ENCODE peak calls at places on chromosome X, in six cellular contexts. H is breast epithelium, X is transverse colon, T is Panc1, E is K562, G is GM12878. P is an unnamed sample.

GRCh38 chrX:84187501-84188319 is at the start of gene RPS6KA6:
- DNase-seq in G (no peak), E (no peak), H (peak; percentile 48), T (no peak), X (peak; percentile 22), P (peak; percentile 29)

GRCh38 chrX:43224496-43224895 is 431.6 kb upstream of the MAOA start:
- DNase-seq in T (no peak), G (no peak), H (no peak), E (no peak), X (no peak), P (no peak)

GRCh38 chrX:151982217-151982616 is 7.7 kb upstream of the GABRE start:
- DNase-seq in E (peak; percentile 57), G (no peak), T (no peak), X (no peak), H (no peak), P (peak; percentile 76)

GRCh38 chrX:123884809-123885408 is 25.1 kb downstream of the XIAP start:
- DNase-seq in G (no peak), T (peak; percentile 10), X (no peak), E (peak; percentile 55), H (no peak), P (peak; percentile 52)

GRCh38 chrX:108704839-108705238 is 31.5 kb downstream of the IRS4 start:
- DNase-seq in X (no peak), H (no peak), T (no peak), E (no peak), G (no peak), P (no peak)

GRCh38 chrX:13179100-13179499 is 134.7 kb upstream of the FAM9C start:
- DNase-seq in X (no peak), E (no peak), T (no peak), G (no peak), H (no peak), P (no peak)

GRCh38 chrX:71302461-71303213 is 1.1 kb downstream of the ITGB1BP2 start:
- DNase-seq in X (no peak), E (no peak), G (no peak), T (no peak), H (no peak), P (peak; percentile 37)

GRCh38 chrX:118779581-118779980 is 44.0 kb upstream of the ZCCHC12 start:
- DNase-seq in H (no peak), X (no peak), G (no peak), E (no peak), T (no peak), P (no peak)

GRCh38 chrX:47518105-47518504 is 35.1 kb upstream of the ZNF41 start:
- DNase-seq in G (no peak), T (no peak), X (no peak), H (no peak), E (no peak), P (no peak)

GRCh38 chrX:40055495-40055894 is 42.3 kb downstream of the BCOR start:
- DNase-seq in H (no peak), X (no peak), T (no peak), E (no peak), G (no peak), P (no peak)

GRCh38 chrX:154799554-154800348 is 5.5 kb downstream of the MPP1 start:
- DNase-seq in X (peak; percentile 33), E (peak; percentile 32), G (no peak), T (no peak), H (no peak), P (peak; percentile 91)

GRCh38 chrX:41382699-41383645 is 49.0 kb downstream of the DDX3X start:
- DNase-seq in G (no peak), H (no peak), T (no peak), E (peak; percentile 41), X (peak; percentile 25), P (no peak)

GRCh38 chrX:70244881-70245280 is 10.4 kb downstream of the AWAT1 start:
- DNase-seq in G (no peak), X (no peak), E (no peak), H (no peak), T (no peak), P (no peak)

GRCh38 chrX:3548743-3549441 is 164.6 kb downstream of the PRKX start:
- DNase-seq in H (no peak), E (no peak), X (no peak), T (no peak), G (no peak), P (peak; percentile 4)

GRCh38 chrX:108420481-108420880 is 17.7 kb downstream of the COL4A6 start:
- DNase-seq in E (no peak), T (no peak), G (no peak), H (no peak), X (no peak), P (no peak)

GRCh38 chrX:153459976-153460375 is 10.4 kb downstream of the HAUS7 start:
- DNase-seq in E (no peak), T (no peak), G (no peak), X (no peak), H (no peak), P (peak; percentile 71)

GRCh38 chrX:151776113-151776790 is 41.7 kb downstream of the CNGA2 start:
- DNase-seq in T (no peak), H (no peak), E (no peak), X (no peak), G (no peak), P (no peak)

GRCh38 chrX:115499112-115499805 is 61.7 kb upstream of the PLS3 start:
- DNase-seq in X (no peak), H (no peak), G (no peak), T (no peak), E (no peak), P (no peak)

GRCh38 chrX:119698835-119699234 is 5.9 kb upstream of the SEPTIN6 start:
- DNase-seq in G (no peak), X (no peak), T (peak; percentile 47), E (peak; percentile 66), H (no peak), P (peak; percentile 47)

GRCh38 chrX:112645774-112646173 is 34.0 kb downstream of the LHFPL1 start:
- DNase-seq in E (no peak), G (no peak), X (no peak), H (no peak), T (no peak), P (no peak)

GRCh38 chrX:41022579-41022978 is 62.7 kb upstream of the USP9X start:
- DNase-seq in X (no peak), T (no peak), H (no peak), G (no peak), E (no peak), P (no peak)

GRCh38 chrX:121581885-121582284 is 534.5 kb downstream of the GLUD2 start:
- DNase-seq in G (no peak), E (peak; percentile 2), X (no peak), T (no peak), H (no peak), P (no peak)

GRCh38 chrX:42714981-42715688 is 62.8 kb downstream of the PPP1R2C start:
- DNase-seq in G (no peak), H (peak; percentile 52), T (no peak), X (peak; percentile 73), E (peak; percentile 1), P (peak; percentile 49)

DNA sequence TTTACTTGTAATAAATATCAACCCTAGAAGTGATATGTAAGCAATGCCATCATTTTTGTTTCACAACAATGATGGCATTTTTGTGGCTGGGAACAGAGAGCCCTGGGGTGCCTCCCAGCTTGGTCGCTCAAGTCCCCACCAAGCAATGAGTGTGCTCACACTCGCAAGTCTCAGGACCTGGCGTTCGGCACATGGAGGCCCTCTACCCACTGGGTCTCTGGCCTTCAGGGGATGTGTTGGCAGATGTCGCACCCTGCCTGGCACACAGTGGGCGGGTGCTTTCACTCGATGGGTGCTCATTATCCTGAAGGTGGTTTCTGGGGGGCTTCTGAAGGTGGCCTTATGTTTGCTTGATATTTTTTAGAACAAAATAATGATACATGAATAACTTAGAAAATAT is 74.7 kb upstream of the STS start:
- DNase-seq in X (no peak), E (no peak), H (no peak), T (no peak), G (no peak), P (no peak)
- H3K9me3 ChIP-seq in X (no peaks in the 10 kb centered on the region), E (no peaks in the 10 kb centered on the region), H (no peaks in the 10 kb centered on the region), T (no peaks in the 10 kb centered on the region), G (no peaks in the 10 kb centered on the region), P (no peaks in the 10 kb centered on the region)

DNA sequence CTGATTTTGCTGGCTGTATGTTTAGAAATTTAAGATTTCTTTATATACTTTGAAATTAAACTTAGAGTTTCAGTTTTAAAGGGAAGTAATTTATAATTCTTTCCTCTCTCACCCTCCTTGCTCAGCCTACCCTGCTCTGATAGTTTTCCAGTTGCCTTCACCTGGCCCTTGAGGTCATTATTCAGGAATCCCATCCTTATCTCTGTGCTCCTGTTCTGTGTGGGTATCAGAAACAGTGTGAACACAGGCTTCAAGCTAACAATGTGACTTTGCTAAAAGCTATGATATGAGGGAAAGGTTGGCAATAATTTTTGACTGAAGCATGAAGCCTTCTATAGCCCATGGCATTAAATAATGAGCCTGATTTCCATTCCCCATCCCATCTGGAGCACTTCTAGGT is 128.1 kb downstream of the MID1 start:
- DNase-seq in H (no peak), G (no peak), X (no peak), E (no peak), T (no peak), P (no peak)
- H3K27ac ChIP-seq in H (no peak overlapping the region), G (no peak overlapping the region), X (no peak overlapping the region), E (no peak overlapping the region), T (no peak overlapping the region), P (no peak overlapping the region)

DNA sequence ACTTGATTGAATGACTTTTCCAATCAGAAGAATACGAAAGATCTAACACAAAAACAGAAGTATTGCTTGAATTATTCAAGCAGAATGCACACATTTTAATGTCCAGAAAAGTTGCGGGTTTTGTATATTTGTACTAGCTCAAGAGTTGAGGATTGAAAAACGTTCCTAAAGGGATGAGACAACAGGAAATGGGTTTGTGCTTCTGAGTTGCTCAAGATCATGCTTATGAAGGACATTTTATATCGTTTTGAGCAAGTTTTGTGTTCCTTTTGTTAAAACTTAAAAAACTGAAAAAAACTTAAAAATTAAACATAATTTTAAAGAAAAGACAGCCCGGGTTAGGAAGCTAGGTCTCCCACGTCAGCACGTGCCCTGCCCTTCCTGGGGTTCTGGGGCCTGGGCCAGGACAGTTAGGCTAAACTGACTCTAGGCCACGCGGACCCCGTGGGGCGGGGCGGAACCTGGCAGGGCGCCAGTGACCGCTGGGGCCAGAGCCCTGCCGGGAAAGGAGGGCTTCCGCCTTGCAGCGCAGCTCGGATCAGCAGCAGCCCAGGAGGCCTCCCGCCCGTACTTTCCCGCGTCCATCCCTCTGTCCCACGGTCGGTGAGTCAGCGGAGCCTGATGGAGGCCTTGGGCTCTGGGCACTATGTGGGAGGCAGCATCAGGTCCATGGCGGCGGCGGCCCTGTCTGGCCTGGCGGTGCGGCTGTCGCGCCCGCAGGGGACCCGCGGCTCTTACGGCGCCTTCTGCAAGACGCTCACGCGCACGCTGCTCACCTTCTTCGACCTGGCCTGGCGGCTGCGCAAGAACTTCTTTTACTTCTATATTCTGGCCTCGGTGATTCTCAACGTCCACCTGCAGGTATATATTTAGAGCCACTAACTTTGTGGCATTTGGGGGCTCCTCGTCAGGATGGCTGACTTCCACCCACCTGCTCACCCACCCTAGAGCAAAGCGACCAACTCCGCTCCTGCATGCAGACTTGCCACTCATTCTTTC is at the start of gene SMIM10:
- DNase-seq in H (peak; percentile 51), E (peak; percentile 91), T (no peak), G (no peak), X (peak; percentile 61), P (peak; percentile 52)
- TF ChIP-seq POLR2AphosphoS5 in H (no peak), E (peak; percentile 40), T (peak; percentile 62), G (no peak), X (peak; percentile 21), P (peak; percentile 27)

DNA sequence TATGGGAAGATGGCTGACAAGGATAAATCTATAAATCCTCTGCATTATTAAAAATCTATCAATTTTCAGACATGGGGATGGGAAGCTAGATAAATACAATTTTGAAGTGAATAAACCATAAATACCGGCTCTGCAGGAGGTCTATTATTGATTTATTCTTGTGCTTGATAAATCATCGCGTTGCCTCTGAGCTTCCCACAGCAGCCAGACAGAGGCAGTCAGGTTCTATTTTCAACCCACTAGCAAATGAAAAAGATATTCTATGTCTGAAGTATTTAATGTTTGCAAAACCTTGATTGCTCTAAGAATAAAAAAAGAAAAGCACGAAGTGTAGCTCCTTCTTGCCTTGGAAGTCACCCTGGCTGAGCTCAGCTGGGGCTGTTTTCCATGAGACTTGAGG is 216.2 kb downstream of the DHRSX start:
- DNase-seq in T (no peak), G (no peak), E (no peak), H (no peak), X (no peak), P (no peak)
- H3K9me3 ChIP-seq in T (no peaks in the 10 kb centered on the region), G (no peaks in the 10 kb centered on the region), E (no peaks in the 10 kb centered on the region), H (no peaks in the 10 kb centered on the region), X (no peaks in the 10 kb centered on the region), P (no peaks in the 10 kb centered on the region)

P was measured in endothelial cell of umbilical vein.